ENCODE peak calls at places on chromosome 18, in nine cellular contexts. One of them, this sample, is unnamed.
A peak's percentile ranks its signal among the peaks of the same experiment; 100 is the strongest.

GRCh38 chr18:46636040-46636630 is 20.9 kb downstream of the LOXHD1 start:
- DNase-seq in fibroblast of lung: no peak
- DNase-seq in PC-3: no peak
- DNase-seq in brain microvascular endothelial cell: no peak
- DNase-seq in foreskin fibroblast: no peak
- DNase-seq in breast epithelium: no peak
- DNase-seq in naive thymus-derived CD4-positive, alpha-beta T cell: no peak
- DNase-seq in HAP-1: no peak
- DNase-seq in left lung: no peak
- DNase-seq in this sample: no peak

GRCh38 chr18:2338601-2339000 is 232.7 kb downstream of the METTL4 start:
- DNase-seq in brain microvascular endothelial cell: no peak
- DNase-seq in HAP-1: no peak
- DNase-seq in PC-3: no peak
- DNase-seq in left lung: no peak
- DNase-seq in naive thymus-derived CD4-positive, alpha-beta T cell: no peak
- DNase-seq in foreskin fibroblast: no peak
- DNase-seq in fibroblast of lung: no peak
- DNase-seq in breast epithelium: no peak
- DNase-seq in this sample: no peak

GRCh38 chr18:39952816-39953215 is 2002.2 kb upstream of the PIK3C3 start:
- DNase-seq in PC-3: no peak
- DNase-seq in HAP-1: no peak
- DNase-seq in brain microvascular endothelial cell: no peak
- DNase-seq in fibroblast of lung: no peak
- DNase-seq in breast epithelium: no peak
- DNase-seq in naive thymus-derived CD4-positive, alpha-beta T cell: no peak
- DNase-seq in foreskin fibroblast: no peak
- DNase-seq in left lung: no peak
- DNase-seq in this sample: no peak

GRCh38 chr18:68233043-68233442 is 481.9 kb downstream of the TMX3 start:
- DNase-seq in PC-3: no peak
- DNase-seq in fibroblast of lung: no peak
- DNase-seq in left lung: no peak
- DNase-seq in foreskin fibroblast: no peak
- DNase-seq in brain microvascular endothelial cell: no peak
- DNase-seq in breast epithelium: no peak
- DNase-seq in naive thymus-derived CD4-positive, alpha-beta T cell: no peak
- DNase-seq in HAP-1: no peak
- DNase-seq in this sample: no peak

GRCh38 chr18:28204154-28204553 is 27.2 kb upstream of the CDH2 start:
- DNase-seq in PC-3: peak; percentile 96
- DNase-seq in naive thymus-derived CD4-positive, alpha-beta T cell: no peak
- DNase-seq in HAP-1: no peak
- DNase-seq in left lung: no peak
- DNase-seq in fibroblast of lung: peak; percentile 94
- DNase-seq in foreskin fibroblast: peak; percentile 77
- DNase-seq in breast epithelium: no peak
- DNase-seq in brain microvascular endothelial cell: peak; percentile 65
- DNase-seq in this sample: peak; percentile 46

GRCh38 chr18:73737990-73738389 is 409.6 kb downstream of the FBXO15 start:
- DNase-seq in left lung: no peak
- DNase-seq in fibroblast of lung: no peak
- DNase-seq in naive thymus-derived CD4-positive, alpha-beta T cell: no peak
- DNase-seq in breast epithelium: no peak
- DNase-seq in brain microvascular endothelial cell: no peak
- DNase-seq in PC-3: no peak
- DNase-seq in foreskin fibroblast: no peak
- DNase-seq in HAP-1: no peak
- DNase-seq in this sample: no peak

GRCh38 chr18:28455971-28456370 is 279.0 kb upstream of the CDH2 start:
- DNase-seq in HAP-1: no peak
- DNase-seq in breast epithelium: no peak
- DNase-seq in left lung: no peak
- DNase-seq in naive thymus-derived CD4-positive, alpha-beta T cell: no peak
- DNase-seq in foreskin fibroblast: no peak
- DNase-seq in fibroblast of lung: no peak
- DNase-seq in brain microvascular endothelial cell: no peak
- DNase-seq in PC-3: peak; percentile 15
- DNase-seq in this sample: no peak

GRCh38 chr18:21264651-21265050 is 22.6 kb downstream of the GREB1L start:
- DNase-seq in foreskin fibroblast: peak; percentile 9
- DNase-seq in fibroblast of lung: peak; percentile 70
- DNase-seq in HAP-1: peak; percentile 41
- DNase-seq in PC-3: peak; percentile 38
- DNase-seq in brain microvascular endothelial cell: no peak
- DNase-seq in naive thymus-derived CD4-positive, alpha-beta T cell: no peak
- DNase-seq in left lung: no peak
- DNase-seq in breast epithelium: no peak
- DNase-seq in this sample: no peak

GRCh38 chr18:68623342-68623741 is 91.6 kb downstream of the TMX3 start:
- DNase-seq in fibroblast of lung: peak; percentile 60
- DNase-seq in breast epithelium: no peak
- DNase-seq in foreskin fibroblast: peak; percentile 90
- DNase-seq in naive thymus-derived CD4-positive, alpha-beta T cell: peak; percentile 5
- DNase-seq in brain microvascular endothelial cell: peak; percentile 64
- DNase-seq in left lung: no peak
- DNase-seq in PC-3: peak; percentile 78
- DNase-seq in HAP-1: peak; percentile 73
- DNase-seq in this sample: peak; percentile 10

GRCh38 chr18:3578621-3579020 is 128.6 kb downstream of the TGIF1 start:
- DNase-seq in foreskin fibroblast: no peak
- DNase-seq in left lung: no peak
- DNase-seq in naive thymus-derived CD4-positive, alpha-beta T cell: no peak
- DNase-seq in fibroblast of lung: peak; percentile 31
- DNase-seq in breast epithelium: no peak
- DNase-seq in PC-3: no peak
- DNase-seq in HAP-1: no peak
- DNase-seq in brain microvascular endothelial cell: no peak
- DNase-seq in this sample: no peak

GRCh38 chr18:13279181-13280065 is 60.9 kb downstream of the LDLRAD4 start:
- DNase-seq in breast epithelium: no peak
- DNase-seq in left lung: no peak
- DNase-seq in PC-3: no peak
- DNase-seq in naive thymus-derived CD4-positive, alpha-beta T cell: peak; percentile 39
- DNase-seq in foreskin fibroblast: no peak
- DNase-seq in HAP-1: no peak
- DNase-seq in brain microvascular endothelial cell: no peak
- DNase-seq in fibroblast of lung: no peak
- DNase-seq in this sample: no peak

GRCh38 chr18:11850821-11851155 is 425 bp upstream of the CHMP1B start:
- DNase-seq in foreskin fibroblast: no peak
- DNase-seq in brain microvascular endothelial cell: no peak
- DNase-seq in left lung: no peak
- DNase-seq in fibroblast of lung: no peak
- DNase-seq in naive thymus-derived CD4-positive, alpha-beta T cell: no peak
- DNase-seq in breast epithelium: no peak
- DNase-seq in HAP-1: no peak
- DNase-seq in PC-3: no peak
- DNase-seq in this sample: peak; percentile 52

GRCh38 chr18:44599409-44599808 is 81.3 kb upstream of the SETBP1 start:
- DNase-seq in foreskin fibroblast: peak; percentile 65
- DNase-seq in breast epithelium: peak; percentile 50
- DNase-seq in naive thymus-derived CD4-positive, alpha-beta T cell: no peak
- DNase-seq in fibroblast of lung: peak; percentile 83
- DNase-seq in left lung: no peak
- DNase-seq in PC-3: no peak
- DNase-seq in HAP-1: no peak
- DNase-seq in brain microvascular endothelial cell: peak; percentile 55
- DNase-seq in this sample: no peak

GRCh38 chr18:75638597-75639467 is 211.3 kb upstream of the SMIM21 start:
- DNase-seq in HAP-1: no peak
- DNase-seq in naive thymus-derived CD4-positive, alpha-beta T cell: no peak
- DNase-seq in breast epithelium: no peak
- DNase-seq in PC-3: no peak
- DNase-seq in brain microvascular endothelial cell: peak; percentile 21
- DNase-seq in left lung: no peak
- DNase-seq in foreskin fibroblast: peak; percentile 79
- DNase-seq in fibroblast of lung: peak; percentile 70
- DNase-seq in this sample: no peak

GRCh38 chr18:34801769-34802168 is 91.7 kb downstream of the DTNA start:
- DNase-seq in breast epithelium: no peak
- DNase-seq in fibroblast of lung: peak; percentile 83
- DNase-seq in foreskin fibroblast: peak; percentile 93
- DNase-seq in PC-3: peak; percentile 2
- DNase-seq in HAP-1: no peak
- DNase-seq in naive thymus-derived CD4-positive, alpha-beta T cell: no peak
- DNase-seq in brain microvascular endothelial cell: peak; percentile 64
- DNase-seq in left lung: no peak
- DNase-seq in this sample: no peak

DNA sequence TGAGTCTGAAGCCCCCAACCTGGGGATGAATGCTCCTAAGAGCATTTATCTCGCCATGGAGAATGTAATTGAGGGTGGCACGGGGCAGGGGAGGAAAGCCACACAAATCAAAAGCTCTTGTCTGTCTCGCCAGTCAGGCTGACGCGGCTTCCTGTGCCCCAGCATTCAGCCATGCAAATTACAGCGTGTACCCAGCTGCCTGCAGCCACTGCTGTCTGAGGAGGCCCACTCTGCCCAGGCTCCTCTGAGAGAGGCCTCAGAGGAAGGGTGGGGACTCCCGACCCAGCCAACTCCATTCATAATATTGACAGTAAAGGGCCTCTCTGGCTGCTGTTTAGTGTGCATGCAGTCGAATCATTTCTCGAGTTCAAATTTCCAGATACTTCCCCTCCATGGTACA is 22.0 kb downstream of the SMAD7 start:
- DNase-seq in naive thymus-derived CD4-positive, alpha-beta T cell: peak; percentile 64
- DNase-seq in left lung: peak; percentile 85
- DNase-seq in foreskin fibroblast: peak; percentile 74
- DNase-seq in HAP-1: no peak
- DNase-seq in breast epithelium: no peak
- DNase-seq in brain microvascular endothelial cell: no peak
- DNase-seq in fibroblast of lung: peak; percentile 64
- DNase-seq in PC-3: no peak
- DNase-seq in this sample: no peak
- H3K4me3 ChIP-seq in naive thymus-derived CD4-positive, alpha-beta T cell: peak overlapping the region; percentile 12
- H3K4me3 ChIP-seq in left lung: no peak overlapping the region
- H3K4me3 ChIP-seq in foreskin fibroblast: no peak overlapping the region
- H3K4me3 ChIP-seq in HAP-1: no peak overlapping the region
- H3K4me3 ChIP-seq in breast epithelium: no peak overlapping the region
- H3K4me3 ChIP-seq in brain microvascular endothelial cell: no peak overlapping the region
- H3K4me3 ChIP-seq in fibroblast of lung: no peak overlapping the region
- H3K4me3 ChIP-seq in PC-3: no peak overlapping the region
- H3K4me3 ChIP-seq in this sample: peak overlapping the region; percentile 14

GRCh38 chr18:79524181-79525078 is 128.7 kb downstream of the NFATC1 start:
- DNase-seq in left lung: peak; percentile 35
- DNase-seq in breast epithelium: no peak
- DNase-seq in fibroblast of lung: no peak
- DNase-seq in foreskin fibroblast: no peak
- DNase-seq in HAP-1: peak; percentile 5
- DNase-seq in brain microvascular endothelial cell: no peak
- DNase-seq in naive thymus-derived CD4-positive, alpha-beta T cell: peak; percentile 41
- DNase-seq in PC-3: no peak
- DNase-seq in this sample: no peak
- H3K4me3 ChIP-seq in left lung: no peak overlapping the region
- H3K4me3 ChIP-seq in breast epithelium: no peak overlapping the region
- H3K4me3 ChIP-seq in fibroblast of lung: no peak overlapping the region
- H3K4me3 ChIP-seq in foreskin fibroblast: no peak overlapping the region
- H3K4me3 ChIP-seq in HAP-1: no peak overlapping the region
- H3K4me3 ChIP-seq in brain microvascular endothelial cell: no peak overlapping the region
- H3K4me3 ChIP-seq in naive thymus-derived CD4-positive, alpha-beta T cell: peak overlapping the region; percentile 56
- H3K4me3 ChIP-seq in PC-3: no peak overlapping the region
- H3K4me3 ChIP-seq in this sample: no peak overlapping the region

GRCh38 chr18:58391113-58391892 is 237.6 kb downstream of the ALPK2 start:
- DNase-seq in brain microvascular endothelial cell: no peak
- DNase-seq in breast epithelium: no peak
- DNase-seq in HAP-1: no peak
- DNase-seq in naive thymus-derived CD4-positive, alpha-beta T cell: no peak
- DNase-seq in fibroblast of lung: no peak
- DNase-seq in left lung: no peak
- DNase-seq in PC-3: no peak
- DNase-seq in foreskin fibroblast: no peak
- DNase-seq in this sample: no peak
- H3K4me3 ChIP-seq in brain microvascular endothelial cell: no peak overlapping the region
- H3K4me3 ChIP-seq in breast epithelium: no peak overlapping the region
- H3K4me3 ChIP-seq in HAP-1: no peak overlapping the region
- H3K4me3 ChIP-seq in naive thymus-derived CD4-positive, alpha-beta T cell: no peak overlapping the region
- H3K4me3 ChIP-seq in fibroblast of lung: no peak overlapping the region
- H3K4me3 ChIP-seq in left lung: no peak overlapping the region
- H3K4me3 ChIP-seq in PC-3: no peak overlapping the region
- H3K4me3 ChIP-seq in foreskin fibroblast: no peak overlapping the region
- H3K4me3 ChIP-seq in this sample: no peak overlapping the region

GRCh38 chr18:6929370-6930102 is 188.1 kb downstream of the LAMA1 start:
- DNase-seq in left lung: no peak
- DNase-seq in naive thymus-derived CD4-positive, alpha-beta T cell: no peak
- DNase-seq in PC-3: no peak
- DNase-seq in brain microvascular endothelial cell: no peak
- DNase-seq in fibroblast of lung: no peak
- DNase-seq in foreskin fibroblast: no peak
- DNase-seq in breast epithelium: no peak
- DNase-seq in HAP-1: peak; percentile 10
- DNase-seq in this sample: no peak
- H3K4me3 ChIP-seq in left lung: no peak overlapping the region
- H3K4me3 ChIP-seq in naive thymus-derived CD4-positive, alpha-beta T cell: no peak overlapping the region
- H3K4me3 ChIP-seq in PC-3: no peak overlapping the region
- H3K4me3 ChIP-seq in brain microvascular endothelial cell: no peak overlapping the region
- H3K4me3 ChIP-seq in fibroblast of lung: no peak overlapping the region
- H3K4me3 ChIP-seq in foreskin fibroblast: no peak overlapping the region
- H3K4me3 ChIP-seq in breast epithelium: no peak overlapping the region
- H3K4me3 ChIP-seq in HAP-1: no peak overlapping the region
- H3K4me3 ChIP-seq in this sample: no peak overlapping the region

GRCh38 chr18:41954827-41955613 is at the start of gene PIK3C3:
- DNase-seq in left lung: peak; percentile 97
- DNase-seq in foreskin fibroblast: peak; percentile 98
- DNase-seq in PC-3: peak; percentile 86
- DNase-seq in HAP-1: peak; percentile 96
- DNase-seq in fibroblast of lung: peak; percentile 98
- DNase-seq in naive thymus-derived CD4-positive, alpha-beta T cell: peak; percentile 97
- DNase-seq in brain microvascular endothelial cell: peak; percentile 97
- DNase-seq in breast epithelium: peak; percentile 93
- DNase-seq in this sample: peak; percentile 87

GRCh38 chr18:41955688-41956087 is 654 bp downstream of the PIK3C3 start:
- DNase-seq in naive thymus-derived CD4-positive, alpha-beta T cell: no peak
- DNase-seq in breast epithelium: no peak
- DNase-seq in fibroblast of lung: no peak
- DNase-seq in PC-3: no peak
- DNase-seq in brain microvascular endothelial cell: no peak
- DNase-seq in foreskin fibroblast: no peak
- DNase-seq in left lung: no peak
- DNase-seq in HAP-1: no peak
- DNase-seq in this sample: no peak

DNA sequence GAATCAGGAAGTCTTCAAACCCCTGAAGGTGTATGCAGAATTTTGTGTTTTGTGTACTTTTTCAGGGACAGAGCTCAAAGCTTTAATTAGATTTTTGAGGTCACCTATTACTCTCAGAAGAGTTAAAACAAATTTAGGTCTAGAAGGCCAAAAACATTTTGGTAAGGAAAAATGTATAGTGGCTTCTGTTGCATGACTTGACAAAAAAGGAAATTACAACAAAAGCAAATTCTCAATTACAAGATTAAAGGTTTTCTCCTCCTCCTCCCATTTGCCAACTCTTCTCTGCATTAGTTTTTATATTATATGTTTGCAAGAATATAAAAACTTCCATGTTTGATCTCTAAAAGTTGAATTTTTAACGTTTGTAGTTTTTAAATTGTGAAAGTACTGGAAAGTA is 4.0 kb downstream of the PIK3C3 start:
- DNase-seq in fibroblast of lung: no peak
- DNase-seq in breast epithelium: no peak
- DNase-seq in left lung: no peak
- DNase-seq in naive thymus-derived CD4-positive, alpha-beta T cell: no peak
- DNase-seq in PC-3: no peak
- DNase-seq in foreskin fibroblast: no peak
- DNase-seq in HAP-1: no peak
- DNase-seq in brain microvascular endothelial cell: no peak
- DNase-seq in this sample: no peak
- H3K4me3 ChIP-seq in fibroblast of lung: no peak overlapping the region
- H3K4me3 ChIP-seq in breast epithelium: no peak overlapping the region
- H3K4me3 ChIP-seq in left lung: no peak overlapping the region
- H3K4me3 ChIP-seq in naive thymus-derived CD4-positive, alpha-beta T cell: no peak overlapping the region
- H3K4me3 ChIP-seq in PC-3: no peak overlapping the region
- H3K4me3 ChIP-seq in foreskin fibroblast: no peak overlapping the region
- H3K4me3 ChIP-seq in HAP-1: no peak overlapping the region
- H3K4me3 ChIP-seq in brain microvascular endothelial cell: no peak overlapping the region
- H3K4me3 ChIP-seq in this sample: no peak overlapping the region